ENCODE peak calls at places on chromosomes 7 and 10, in eight cellular contexts. One of them, this sample, is unnamed.

GRCh38 chr7:42915356-42915755 is 3.5 kb upstream of the C7orf25 start:
- DNase-seq in COR-L47: no peak
- DNase-seq in adipocyte: peak; percentile 73
- DNase-seq in mesenchymal stem cell: no peak
- DNase-seq in HT1080: no peak
- DNase-seq in foreskin melanocyte: peak; percentile 58
- DNase-seq in NCI-H748 treated with DMSO at 0.1 percent for 48 hours: no peak
- DNase-seq in AG09319: no peak
- DNase-seq in this sample: peak; percentile 61

GRCh38 chr7:27585781-27586447 is 76.8 kb downstream of the HIBADH start:
- DNase-seq in COR-L47: no peak
- DNase-seq in adipocyte: peak; percentile 59
- DNase-seq in mesenchymal stem cell: no peak
- DNase-seq in HT1080: no peak
- DNase-seq in foreskin melanocyte: no peak
- DNase-seq in NCI-H748 treated with DMSO at 0.1 percent for 48 hours: no peak
- DNase-seq in AG09319: no peak
- DNase-seq in this sample: peak; percentile 15

GRCh38 chr10:102678842-102679289 is 34.6 kb downstream of the TRIM8 start:
- DNase-seq in COR-L47: peak; percentile 53
- DNase-seq in adipocyte: peak; percentile 67
- DNase-seq in mesenchymal stem cell: peak; percentile 78
- DNase-seq in HT1080: peak; percentile 58
- DNase-seq in foreskin melanocyte: peak; percentile 41
- DNase-seq in NCI-H748 treated with DMSO at 0.1 percent for 48 hours: peak; percentile 44
- DNase-seq in AG09319: no peak
- DNase-seq in this sample: peak; percentile 60

GRCh38 chr7:295155-296154 is 5.5 kb downstream of the FOXL3 start:
- DNase-seq in COR-L47: no peak
- DNase-seq in adipocyte: peak; percentile 13
- DNase-seq in mesenchymal stem cell: no peak
- DNase-seq in HT1080: no peak
- DNase-seq in foreskin melanocyte: no peak
- DNase-seq in NCI-H748 treated with DMSO at 0.1 percent for 48 hours: no peak
- DNase-seq in AG09319: no peak
- DNase-seq in this sample: peak; percentile 25

GRCh38 chr10:4533626-4534025 is 292.4 kb upstream of the AKR1E2 start:
- DNase-seq in COR-L47: no peak
- DNase-seq in adipocyte: peak; percentile 38
- DNase-seq in mesenchymal stem cell: no peak
- DNase-seq in HT1080: no peak
- DNase-seq in foreskin melanocyte: no peak
- DNase-seq in NCI-H748 treated with DMSO at 0.1 percent for 48 hours: no peak
- DNase-seq in AG09319: no peak
- DNase-seq in this sample: no peak

GRCh38 chr10:93716771-93717170 is 14.4 kb upstream of the FRA10AC1 start:
- DNase-seq in COR-L47: no peak
- DNase-seq in adipocyte: no peak
- DNase-seq in mesenchymal stem cell: no peak
- DNase-seq in HT1080: no peak
- DNase-seq in foreskin melanocyte: no peak
- DNase-seq in NCI-H748 treated with DMSO at 0.1 percent for 48 hours: no peak
- DNase-seq in AG09319: no peak
- DNase-seq in this sample: no peak

GRCh38 chr10:76251773-76252617 is 820.6 kb downstream of the LRMDA start:
- DNase-seq in COR-L47: no peak
- DNase-seq in adipocyte: no peak
- DNase-seq in mesenchymal stem cell: peak; percentile 100
- DNase-seq in HT1080: no peak
- DNase-seq in foreskin melanocyte: peak; percentile 16
- DNase-seq in NCI-H748 treated with DMSO at 0.1 percent for 48 hours: no peak
- DNase-seq in AG09319: no peak
- DNase-seq in this sample: peak; percentile 93

GRCh38 chr7:43754596-43754995 is 3.9 kb upstream of the BLVRA start:
- DNase-seq in COR-L47: no peak
- DNase-seq in adipocyte: no peak
- DNase-seq in mesenchymal stem cell: no peak
- DNase-seq in HT1080: no peak
- DNase-seq in foreskin melanocyte: no peak
- DNase-seq in NCI-H748 treated with DMSO at 0.1 percent for 48 hours: no peak
- DNase-seq in AG09319: no peak
- DNase-seq in this sample: no peak

GRCh38 chr7:55019329-55019690 is 493 bp downstream of the EGFR start:
- DNase-seq in COR-L47: no peak
- DNase-seq in adipocyte: peak; percentile 78
- DNase-seq in mesenchymal stem cell: peak; percentile 51
- DNase-seq in HT1080: no peak
- DNase-seq in foreskin melanocyte: no peak
- DNase-seq in NCI-H748 treated with DMSO at 0.1 percent for 48 hours: no peak
- DNase-seq in AG09319: no peak
- DNase-seq in this sample: peak; percentile 54

GRCh38 chr10:60446855-60447254 is 57.2 kb upstream of the ANK3 start:
- DNase-seq in COR-L47: no peak
- DNase-seq in adipocyte: no peak
- DNase-seq in mesenchymal stem cell: no peak
- DNase-seq in HT1080: peak; percentile 48
- DNase-seq in foreskin melanocyte: no peak
- DNase-seq in NCI-H748 treated with DMSO at 0.1 percent for 48 hours: no peak
- DNase-seq in AG09319: no peak
- DNase-seq in this sample: peak; percentile 62

GRCh38 chr10:15045380-15045779 is 1.6 kb downstream of the OLAH start:
- DNase-seq in COR-L47: no peak
- DNase-seq in adipocyte: no peak
- DNase-seq in mesenchymal stem cell: no peak
- DNase-seq in HT1080: no peak
- DNase-seq in foreskin melanocyte: no peak
- DNase-seq in NCI-H748 treated with DMSO at 0.1 percent for 48 hours: no peak
- DNase-seq in AG09319: no peak
- DNase-seq in this sample: no peak

GRCh38 chr7:67566101-67566500 is 569.5 kb downstream of the TYW1 start:
- DNase-seq in COR-L47: no peak
- DNase-seq in adipocyte: no peak
- DNase-seq in mesenchymal stem cell: no peak
- DNase-seq in HT1080: no peak
- DNase-seq in foreskin melanocyte: no peak
- DNase-seq in NCI-H748 treated with DMSO at 0.1 percent for 48 hours: no peak
- DNase-seq in AG09319: no peak
- DNase-seq in this sample: no peak

GRCh38 chr10:100913470-100913865 is 705 bp downstream of the SLF2 start:
- DNase-seq in COR-L47: no peak
- DNase-seq in adipocyte: no peak
- DNase-seq in mesenchymal stem cell: no peak
- DNase-seq in HT1080: no peak
- DNase-seq in foreskin melanocyte: no peak
- DNase-seq in NCI-H748 treated with DMSO at 0.1 percent for 48 hours: no peak
- DNase-seq in AG09319: no peak
- DNase-seq in this sample: no peak

GRCh38 chr10:30392564-30392990 is 41.4 kb upstream of the MAP3K8 start:
- DNase-seq in COR-L47: peak; percentile 20
- DNase-seq in adipocyte: peak; percentile 84
- DNase-seq in mesenchymal stem cell: peak; percentile 64
- DNase-seq in HT1080: peak; percentile 52
- DNase-seq in foreskin melanocyte: peak; percentile 34
- DNase-seq in NCI-H748 treated with DMSO at 0.1 percent for 48 hours: peak; percentile 15
- DNase-seq in AG09319: peak; percentile 7
- DNase-seq in this sample: peak; percentile 65

GRCh38 chr10:14093735-14094484 is 236.8 kb downstream of the FRMD4A start:
- DNase-seq in COR-L47: peak; percentile 17
- DNase-seq in adipocyte: peak; percentile 81
- DNase-seq in mesenchymal stem cell: peak; percentile 53
- DNase-seq in HT1080: peak; percentile 54
- DNase-seq in foreskin melanocyte: peak; percentile 48
- DNase-seq in NCI-H748 treated with DMSO at 0.1 percent for 48 hours: peak; percentile 21
- DNase-seq in AG09319: peak; percentile 18
- DNase-seq in this sample: peak; percentile 76

GRCh38 chr7:80218723-80219122 is 84.1 kb downstream of the GNAI1 start:
- DNase-seq in COR-L47: no peak
- DNase-seq in adipocyte: peak; percentile 61
- DNase-seq in mesenchymal stem cell: peak; percentile 89
- DNase-seq in HT1080: peak; percentile 79
- DNase-seq in foreskin melanocyte: no peak
- DNase-seq in NCI-H748 treated with DMSO at 0.1 percent for 48 hours: no peak
- DNase-seq in AG09319: peak; percentile 36
- DNase-seq in this sample: peak; percentile 67

GRCh38 chr7:30556854-30557644 is 37.6 kb upstream of the GARS1 start:
- DNase-seq in COR-L47: peak; percentile 99
- DNase-seq in adipocyte: no peak
- DNase-seq in mesenchymal stem cell: no peak
- DNase-seq in HT1080: peak; percentile 46
- DNase-seq in foreskin melanocyte: no peak
- DNase-seq in NCI-H748 treated with DMSO at 0.1 percent for 48 hours: peak; percentile 95
- DNase-seq in AG09319: no peak
- DNase-seq in this sample: peak; percentile 14

GRCh38 chr7:88922944-88923343 is 127.4 kb upstream of the TEX47 start:
- DNase-seq in COR-L47: no peak
- DNase-seq in adipocyte: no peak
- DNase-seq in mesenchymal stem cell: no peak
- DNase-seq in HT1080: peak; percentile 58
- DNase-seq in foreskin melanocyte: no peak
- DNase-seq in NCI-H748 treated with DMSO at 0.1 percent for 48 hours: no peak
- DNase-seq in AG09319: no peak
- DNase-seq in this sample: no peak

GRCh38 chr7:83271212-83272099 is 108.8 kb upstream of the PCLO start:
- DNase-seq in COR-L47: peak; percentile 42
- DNase-seq in adipocyte: peak; percentile 69
- DNase-seq in mesenchymal stem cell: peak; percentile 70
- DNase-seq in HT1080: peak; percentile 28
- DNase-seq in foreskin melanocyte: peak; percentile 37
- DNase-seq in NCI-H748 treated with DMSO at 0.1 percent for 48 hours: peak; percentile 11
- DNase-seq in AG09319: no peak
- DNase-seq in this sample: peak; percentile 15

GRCh38 chr7:148084138-148084537 is 506.4 kb upstream of the C7orf33 start:
- DNase-seq in COR-L47: peak; percentile 73
- DNase-seq in adipocyte: peak; percentile 89
- DNase-seq in mesenchymal stem cell: peak; percentile 5
- DNase-seq in HT1080: peak; percentile 34
- DNase-seq in foreskin melanocyte: peak; percentile 11
- DNase-seq in NCI-H748 treated with DMSO at 0.1 percent for 48 hours: peak; percentile 82
- DNase-seq in AG09319: no peak
- DNase-seq in this sample: peak; percentile 15

GRCh38 chr10:132360766-132361447 is 28.9 kb downstream of the LRRC27 start:
- DNase-seq in COR-L47: no peak
- DNase-seq in adipocyte: peak; percentile 38
- DNase-seq in mesenchymal stem cell: no peak
- DNase-seq in HT1080: no peak
- DNase-seq in foreskin melanocyte: no peak
- DNase-seq in NCI-H748 treated with DMSO at 0.1 percent for 48 hours: no peak
- DNase-seq in AG09319: no peak
- DNase-seq in this sample: peak; percentile 13

GRCh38 chr7:46229409-46229808 is 308.3 kb upstream of the IGFBP3 start:
- DNase-seq in COR-L47: no peak
- DNase-seq in adipocyte: peak; percentile 74
- DNase-seq in mesenchymal stem cell: peak; percentile 91
- DNase-seq in HT1080: peak; percentile 88
- DNase-seq in foreskin melanocyte: peak; percentile 75
- DNase-seq in NCI-H748 treated with DMSO at 0.1 percent for 48 hours: no peak
- DNase-seq in AG09319: peak; percentile 40
- DNase-seq in this sample: peak; percentile 92

GRCh38 chr10:77564781-77565589 is 72.6 kb downstream of the KCNMA1 start:
- DNase-seq in COR-L47: no peak
- DNase-seq in adipocyte: peak; percentile 60
- DNase-seq in mesenchymal stem cell: no peak
- DNase-seq in HT1080: peak; percentile 82
- DNase-seq in foreskin melanocyte: no peak
- DNase-seq in NCI-H748 treated with DMSO at 0.1 percent for 48 hours: no peak
- DNase-seq in AG09319: peak; percentile 40
- DNase-seq in this sample: peak; percentile 90

GRCh38 chr10:58278274-58278961 is 9.5 kb downstream of the CISD1 start:
- DNase-seq in COR-L47: no peak
- DNase-seq in adipocyte: no peak
- DNase-seq in mesenchymal stem cell: no peak
- DNase-seq in HT1080: no peak
- DNase-seq in foreskin melanocyte: no peak
- DNase-seq in NCI-H748 treated with DMSO at 0.1 percent for 48 hours: no peak
- DNase-seq in AG09319: no peak
- DNase-seq in this sample: no peak

GRCh38 chr10:86286591-86287421 is 79.8 kb downstream of the GRID1 start:
- DNase-seq in COR-L47: no peak
- DNase-seq in adipocyte: no peak
- DNase-seq in mesenchymal stem cell: no peak
- DNase-seq in HT1080: no peak
- DNase-seq in foreskin melanocyte: no peak
- DNase-seq in NCI-H748 treated with DMSO at 0.1 percent for 48 hours: no peak
- DNase-seq in AG09319: no peak
- DNase-seq in this sample: no peak

This sample was measured in EH.